ENCODE peak calls at places on chromosome 7, in nine cellular contexts. One of them, this sample, is unnamed. For H3K4me1, the result is how much of the 10 kb centered on the place peaks cover.

GRCh38 chr7:11625669-11626068 is 206.3 kb downstream of the THSD7A start:
- DNase-seq in CD8-positive, alpha-beta T cell: no peak
- DNase-seq in right lobe of liver: no peak
- DNase-seq in A549: no peak
- DNase-seq in lung: no peak
- DNase-seq in hepatocyte: no peak
- DNase-seq in body of pancreas: no peak
- DNase-seq in sigmoid colon: no peak
- DNase-seq in CD8-positive, alpha-beta memory T cell: no peak
- DNase-seq in this sample: no peak

GRCh38 chr7:30225863-30226361 is 58.5 kb upstream of the ZNRF2 start:
- DNase-seq in A549: no peak
- DNase-seq in lung: peak
- DNase-seq in CD8-positive, alpha-beta memory T cell: no peak
- DNase-seq in CD8-positive, alpha-beta T cell: no peak
- DNase-seq in hepatocyte: peak
- DNase-seq in sigmoid colon: peak
- DNase-seq in body of pancreas: peak
- DNase-seq in right lobe of liver: no peak
- DNase-seq in this sample: no peak

GRCh38 chr7:156969972-156970420 is 20.5 kb downstream of the NOM1 start:
- DNase-seq in hepatocyte: no peak
- DNase-seq in lung: no peak
- DNase-seq in right lobe of liver: no peak
- DNase-seq in body of pancreas: no peak
- DNase-seq in sigmoid colon: no peak
- DNase-seq in A549: no peak
- DNase-seq in CD8-positive, alpha-beta memory T cell: no peak
- DNase-seq in CD8-positive, alpha-beta T cell: no peak
- DNase-seq in this sample: no peak

GRCh38 chr7:141418087-141418486 is 133.1 kb upstream of the AGK start:
- DNase-seq in CD8-positive, alpha-beta T cell: no peak
- DNase-seq in A549: no peak
- DNase-seq in lung: no peak
- DNase-seq in CD8-positive, alpha-beta memory T cell: no peak
- DNase-seq in right lobe of liver: no peak
- DNase-seq in hepatocyte: no peak
- DNase-seq in body of pancreas: no peak
- DNase-seq in sigmoid colon: no peak
- DNase-seq in this sample: no peak

GRCh38 chr7:149719050-149719899 is 54.1 kb downstream of the ZNF467 start:
- DNase-seq in A549: no peak
- DNase-seq in body of pancreas: no peak
- DNase-seq in CD8-positive, alpha-beta memory T cell: no peak
- DNase-seq in lung: no peak
- DNase-seq in hepatocyte: no peak
- DNase-seq in right lobe of liver: no peak
- DNase-seq in CD8-positive, alpha-beta T cell: no peak
- DNase-seq in sigmoid colon: peak
- DNase-seq in this sample: no peak

GRCh38 chr7:96837583-96837982 is 127.9 kb upstream of the SEM1 start:
- DNase-seq in lung: no peak
- DNase-seq in body of pancreas: no peak
- DNase-seq in A549: no peak
- DNase-seq in sigmoid colon: no peak
- DNase-seq in CD8-positive, alpha-beta T cell: no peak
- DNase-seq in CD8-positive, alpha-beta memory T cell: no peak
- DNase-seq in hepatocyte: no peak
- DNase-seq in right lobe of liver: no peak
- DNase-seq in this sample: no peak

GRCh38 chr7:151306860-151307259 is 34.8 kb upstream of the NUB1 start:
- DNase-seq in hepatocyte: no peak
- DNase-seq in body of pancreas: no peak
- DNase-seq in right lobe of liver: no peak
- DNase-seq in CD8-positive, alpha-beta T cell: no peak
- DNase-seq in A549: no peak
- DNase-seq in sigmoid colon: no peak
- DNase-seq in CD8-positive, alpha-beta memory T cell: no peak
- DNase-seq in lung: no peak
- DNase-seq in this sample: no peak

GRCh38 chr7:86485842-86486241 is 157.9 kb upstream of the GRM3 start:
- DNase-seq in hepatocyte: no peak
- DNase-seq in body of pancreas: no peak
- DNase-seq in CD8-positive, alpha-beta T cell: no peak
- DNase-seq in right lobe of liver: no peak
- DNase-seq in CD8-positive, alpha-beta memory T cell: no peak
- DNase-seq in sigmoid colon: no peak
- DNase-seq in lung: no peak
- DNase-seq in A549: no peak
- DNase-seq in this sample: no peak

GRCh38 chr7:15099074-15099473 is 196.5 kb upstream of the DGKB start:
- DNase-seq in right lobe of liver: no peak
- DNase-seq in A549: no peak
- DNase-seq in CD8-positive, alpha-beta T cell: no peak
- DNase-seq in body of pancreas: no peak
- DNase-seq in lung: no peak
- DNase-seq in CD8-positive, alpha-beta memory T cell: no peak
- DNase-seq in hepatocyte: no peak
- DNase-seq in sigmoid colon: no peak
- DNase-seq in this sample: no peak

GRCh38 chr7:70693690-70694356 is 438.1 kb upstream of the GALNT17 start:
- DNase-seq in body of pancreas: peak
- DNase-seq in hepatocyte: peak
- DNase-seq in CD8-positive, alpha-beta memory T cell: peak
- DNase-seq in right lobe of liver: peak
- DNase-seq in CD8-positive, alpha-beta T cell: peak
- DNase-seq in A549: no peak
- DNase-seq in lung: peak
- DNase-seq in sigmoid colon: peak
- DNase-seq in this sample: peak

GRCh38 chr7:151351027-151351426 is 9.4 kb downstream of the NUB1 start:
- DNase-seq in right lobe of liver: no peak
- DNase-seq in CD8-positive, alpha-beta memory T cell: peak
- DNase-seq in sigmoid colon: no peak
- DNase-seq in CD8-positive, alpha-beta T cell: no peak
- DNase-seq in lung: no peak
- DNase-seq in body of pancreas: no peak
- DNase-seq in A549: peak
- DNase-seq in hepatocyte: no peak
- DNase-seq in this sample: no peak

GRCh38 chr7:114070246-114070645 is 151.4 kb upstream of the PPP1R3A start:
- DNase-seq in body of pancreas: no peak
- DNase-seq in CD8-positive, alpha-beta memory T cell: no peak
- DNase-seq in lung: no peak
- DNase-seq in CD8-positive, alpha-beta T cell: no peak
- DNase-seq in sigmoid colon: no peak
- DNase-seq in hepatocyte: no peak
- DNase-seq in A549: no peak
- DNase-seq in right lobe of liver: no peak
- DNase-seq in this sample: no peak

GRCh38 chr7:118109607-118110006 is 74.4 kb upstream of the LSM8 start:
- DNase-seq in body of pancreas: no peak
- DNase-seq in CD8-positive, alpha-beta T cell: no peak
- DNase-seq in sigmoid colon: no peak
- DNase-seq in lung: no peak
- DNase-seq in A549: peak
- DNase-seq in CD8-positive, alpha-beta memory T cell: no peak
- DNase-seq in hepatocyte: peak
- DNase-seq in right lobe of liver: no peak
- DNase-seq in this sample: no peak

GRCh38 chr7:140640727-140641531 is at the start of gene DENND2A:
- DNase-seq in lung: no peak
- DNase-seq in CD8-positive, alpha-beta T cell: no peak
- DNase-seq in body of pancreas: peak
- DNase-seq in hepatocyte: peak
- DNase-seq in CD8-positive, alpha-beta memory T cell: no peak
- DNase-seq in sigmoid colon: peak
- DNase-seq in A549: no peak
- DNase-seq in right lobe of liver: no peak
- DNase-seq in this sample: no peak

GRCh38 chr7:29234438-29234837 is 39.9 kb downstream of the CHN2 start:
- DNase-seq in A549: no peak
- DNase-seq in CD8-positive, alpha-beta memory T cell: no peak
- DNase-seq in lung: no peak
- DNase-seq in right lobe of liver: no peak
- DNase-seq in body of pancreas: no peak
- DNase-seq in sigmoid colon: no peak
- DNase-seq in CD8-positive, alpha-beta T cell: no peak
- DNase-seq in hepatocyte: no peak
- DNase-seq in this sample: no peak

GRCh38 chr7:23864984-23865383 is 155.0 kb downstream of the STK31 start:
- DNase-seq in hepatocyte: no peak
- DNase-seq in A549: no peak
- DNase-seq in sigmoid colon: no peak
- DNase-seq in CD8-positive, alpha-beta T cell: no peak
- DNase-seq in CD8-positive, alpha-beta memory T cell: no peak
- DNase-seq in lung: no peak
- DNase-seq in body of pancreas: no peak
- DNase-seq in right lobe of liver: no peak
- DNase-seq in this sample: no peak

GRCh38 chr7:46494026-46494425 is 573.0 kb upstream of the IGFBP3 start:
- DNase-seq in body of pancreas: no peak
- DNase-seq in right lobe of liver: no peak
- DNase-seq in A549: no peak
- DNase-seq in lung: no peak
- DNase-seq in hepatocyte: peak
- DNase-seq in CD8-positive, alpha-beta T cell: no peak
- DNase-seq in sigmoid colon: no peak
- DNase-seq in CD8-positive, alpha-beta memory T cell: no peak
- DNase-seq in this sample: no peak

GRCh38 chr7:4000139-4000538 is 682.0 kb upstream of the FOXK1 start:
- DNase-seq in A549: peak
- DNase-seq in right lobe of liver: no peak
- DNase-seq in body of pancreas: no peak
- DNase-seq in hepatocyte: no peak
- DNase-seq in sigmoid colon: no peak
- DNase-seq in CD8-positive, alpha-beta T cell: no peak
- DNase-seq in lung: no peak
- DNase-seq in CD8-positive, alpha-beta memory T cell: no peak
- DNase-seq in this sample: no peak

GRCh38 chr7:70406419-70407189 is 725.3 kb upstream of the GALNT17 start:
- DNase-seq in body of pancreas: no peak
- DNase-seq in A549: no peak
- DNase-seq in sigmoid colon: no peak
- DNase-seq in lung: no peak
- DNase-seq in hepatocyte: no peak
- DNase-seq in CD8-positive, alpha-beta T cell: no peak
- DNase-seq in right lobe of liver: no peak
- DNase-seq in CD8-positive, alpha-beta memory T cell: no peak
- DNase-seq in this sample: no peak

GRCh38 chr7:50314778-50315177 is 10.3 kb downstream of the IKZF1 start:
- DNase-seq in A549: no peak
- DNase-seq in lung: no peak
- DNase-seq in right lobe of liver: no peak
- DNase-seq in CD8-positive, alpha-beta memory T cell: no peak
- DNase-seq in hepatocyte: no peak
- DNase-seq in sigmoid colon: no peak
- DNase-seq in CD8-positive, alpha-beta T cell: no peak
- DNase-seq in body of pancreas: no peak
- DNase-seq in this sample: no peak
- H3K4me1 ChIP-seq in A549: under half
- H3K4me1 ChIP-seq in lung: under half
- H3K4me1 ChIP-seq in right lobe of liver: under half
- H3K4me1 ChIP-seq in CD8-positive, alpha-beta memory T cell: half or more
- H3K4me1 ChIP-seq in hepatocyte: under half
- H3K4me1 ChIP-seq in sigmoid colon: under half
- H3K4me1 ChIP-seq in CD8-positive, alpha-beta T cell: half or more
- H3K4me1 ChIP-seq in body of pancreas: under half
- H3K4me1 ChIP-seq in this sample: half or more

GRCh38 chr7:20834656-20835055 is 48.0 kb upstream of the SP8 start:
- DNase-seq in right lobe of liver: no peak
- DNase-seq in CD8-positive, alpha-beta T cell: no peak
- DNase-seq in hepatocyte: no peak
- DNase-seq in body of pancreas: no peak
- DNase-seq in CD8-positive, alpha-beta memory T cell: no peak
- DNase-seq in sigmoid colon: no peak
- DNase-seq in lung: no peak
- DNase-seq in A549: no peak
- DNase-seq in this sample: no peak
- H3K4me3 ChIP-seq in right lobe of liver: no peak
- H3K4me3 ChIP-seq in CD8-positive, alpha-beta T cell: no peak
- H3K4me3 ChIP-seq in hepatocyte: no peak
- H3K4me3 ChIP-seq in body of pancreas: no peak
- H3K4me3 ChIP-seq in CD8-positive, alpha-beta memory T cell: no peak
- H3K4me3 ChIP-seq in sigmoid colon: no peak
- H3K4me3 ChIP-seq in lung: no peak
- H3K4me3 ChIP-seq in A549: no peak
- H3K4me3 ChIP-seq in this sample: no peak

GRCh38 chr7:80643336-80643925 is 5.0 kb downstream of the CD36 start:
- DNase-seq in sigmoid colon: no peak
- DNase-seq in A549: no peak
- DNase-seq in CD8-positive, alpha-beta memory T cell: no peak
- DNase-seq in right lobe of liver: no peak
- DNase-seq in body of pancreas: no peak
- DNase-seq in CD8-positive, alpha-beta T cell: no peak
- DNase-seq in lung: no peak
- DNase-seq in hepatocyte: no peak
- DNase-seq in this sample: no peak
- H3K4me1 ChIP-seq in sigmoid colon: under half
- H3K4me1 ChIP-seq in A549: under half
- H3K4me1 ChIP-seq in CD8-positive, alpha-beta memory T cell: under half
- H3K4me1 ChIP-seq in right lobe of liver: under half
- H3K4me1 ChIP-seq in body of pancreas: under half
- H3K4me1 ChIP-seq in CD8-positive, alpha-beta T cell: under half
- H3K4me1 ChIP-seq in lung: under half
- H3K4me1 ChIP-seq in hepatocyte: under half
- H3K4me1 ChIP-seq in this sample: under half

GRCh38 chr7:44107116-44107960 is 3.2 kb downstream of the AEBP1 start:
- DNase-seq in CD8-positive, alpha-beta T cell: no peak
- DNase-seq in hepatocyte: no peak
- DNase-seq in CD8-positive, alpha-beta memory T cell: no peak
- DNase-seq in sigmoid colon: no peak
- DNase-seq in A549: no peak
- DNase-seq in body of pancreas: no peak
- DNase-seq in lung: no peak
- DNase-seq in right lobe of liver: no peak
- DNase-seq in this sample: no peak

GRCh38 chr7:44104880-44105771 is 981 bp downstream of the AEBP1 start:
- DNase-seq in sigmoid colon: peak
- DNase-seq in A549: no peak
- DNase-seq in right lobe of liver: no peak
- DNase-seq in body of pancreas: no peak
- DNase-seq in CD8-positive, alpha-beta T cell: no peak
- DNase-seq in hepatocyte: peak
- DNase-seq in lung: no peak
- DNase-seq in CD8-positive, alpha-beta memory T cell: no peak
- DNase-seq in this sample: no peak

GRCh38 chr7:44107961-44108767 is 4.0 kb downstream of the AEBP1 start:
- DNase-seq in CD8-positive, alpha-beta memory T cell: no peak
- DNase-seq in body of pancreas: no peak
- DNase-seq in CD8-positive, alpha-beta T cell: no peak
- DNase-seq in lung: no peak
- DNase-seq in hepatocyte: no peak
- DNase-seq in right lobe of liver: no peak
- DNase-seq in A549: no peak
- DNase-seq in sigmoid colon: no peak
- DNase-seq in this sample: no peak

GRCh38 chr7:44105832-44106231 is 1.7 kb downstream of the AEBP1 start:
- DNase-seq in right lobe of liver: no peak
- DNase-seq in hepatocyte: no peak
- DNase-seq in CD8-positive, alpha-beta memory T cell: no peak
- DNase-seq in A549: no peak
- DNase-seq in sigmoid colon: no peak
- DNase-seq in lung: no peak
- DNase-seq in body of pancreas: no peak
- DNase-seq in CD8-positive, alpha-beta T cell: no peak
- DNase-seq in this sample: no peak

GRCh38 chr7:44106311-44107065 is 2.3 kb downstream of the AEBP1 start:
- DNase-seq in CD8-positive, alpha-beta T cell: no peak
- DNase-seq in hepatocyte: no peak
- DNase-seq in lung: no peak
- DNase-seq in body of pancreas: no peak
- DNase-seq in sigmoid colon: no peak
- DNase-seq in A549: no peak
- DNase-seq in CD8-positive, alpha-beta memory T cell: no peak
- DNase-seq in right lobe of liver: no peak
- DNase-seq in this sample: no peak
- H3K4me3 ChIP-seq in CD8-positive, alpha-beta T cell: no peak
- H3K4me3 ChIP-seq in hepatocyte: no peak
- H3K4me3 ChIP-seq in lung: no peak
- H3K4me3 ChIP-seq in body of pancreas: no peak
- H3K4me3 ChIP-seq in sigmoid colon: peak
- H3K4me3 ChIP-seq in A549: no peak
- H3K4me3 ChIP-seq in CD8-positive, alpha-beta memory T cell: no peak
- H3K4me3 ChIP-seq in right lobe of liver: no peak
- H3K4me3 ChIP-seq in this sample: no peak

This sample was measured in effector memory CD4-positive, alpha-beta T cell.